ENCODE peak calls at places on chromosomes 4 and X, in nine cellular contexts. N is substantia nigra; R is endodermal cell; A is astrocyte; X is CD8-positive, alpha-beta T cell; F is GM23248; D is colonic mucosa; W is heart left ventricle; L is GM23338. P is an unnamed sample.

GRCh38 chr4:88514557-88515511 is 8.7 kb downstream of the PYURF start:
- DNase-seq in N (no peak), R (no peak), A (no peak), X (no peak), F (no peak), D (no peak), W (no peak), L (no peak), P (peak; percentile 28)

GRCh38 chrX:30751497-30751896 is 98.3 kb downstream of the GK start:
- DNase-seq in N (no peak), R (no peak), A (no peak), X (no peak), F (no peak), D (no peak), W (no peak), L (no peak), P (peak; percentile 64)

GRCh38 chrX:151019837-151020236 is 36.7 kb downstream of the HMGB3 start:
- DNase-seq in N (no peak), R (no peak), A (no peak), X (no peak), F (peak; percentile 55), D (no peak), W (no peak), L (no peak), P (peak; percentile 13)

GRCh38 chr4:172978848-172979247 is 189.8 kb upstream of the GALNT7 start:
- DNase-seq in N (no peak), R (no peak), A (no peak), X (no peak), F (no peak), D (no peak), W (no peak), L (no peak), P (no peak)

GRCh38 chr4:53804719-53805118 is 213.4 kb upstream of the LNX1 start:
- DNase-seq in N (peak; percentile 15), R (peak; percentile 76), A (no peak), X (no peak), F (peak; percentile 20), D (peak; percentile 67), W (no peak), L (peak; percentile 64), P (peak; percentile 70)

GRCh38 chrX:57977992-57978391 is 67.7 kb upstream of the ZXDA start:
- DNase-seq in N (no peak), R (no peak), A (no peak), X (no peak), F (no peak), D (no peak), W (no peak), L (no peak), P (peak; percentile 39)

GRCh38 chrX:153813161-153813560 is 17.2 kb downstream of the PDZD4 start:
- DNase-seq in N (no peak), R (no peak), A (no peak), X (no peak), F (no peak), D (no peak), W (no peak), L (no peak), P (no peak)

GRCh38 chr4:38656111-38656510 is 7.9 kb upstream of the KLF3 start:
- DNase-seq in N (no peak), R (peak; percentile 28), A (no peak), X (no peak), F (no peak), D (no peak), W (no peak), L (no peak), P (no peak)

GRCh38 chr4:13143234-13143633 is 340.9 kb downstream of the RAB28 start:
- DNase-seq in N (no peak), R (no peak), A (no peak), X (no peak), F (no peak), D (no peak), W (no peak), L (no peak), P (no peak)

GRCh38 chrX:32483534-32484136 is 727.7 kb downstream of the DMD start:
- DNase-seq in N (no peak), R (no peak), A (no peak), X (no peak), F (peak; percentile 4), D (no peak), W (no peak), L (peak; percentile 56), P (peak; percentile 23)

GRCh38 chr4:110309686-110310085 is 111.3 kb upstream of the ELOVL6 start:
- DNase-seq in N (no peak), R (no peak), A (peak; percentile 39), X (no peak), F (peak; percentile 33), D (no peak), W (no peak), L (no peak), P (no peak)

GRCh38 chr4:686371-687040 is 2.4 kb downstream of the SLC49A3 start:
- DNase-seq in N (no peak), R (no peak), A (no peak), X (no peak), F (no peak), D (no peak), W (no peak), L (no peak), P (no peak)

GRCh38 chr4:118076958-118077766 is 42.9 kb downstream of the NDST3 start:
- DNase-seq in N (no peak), R (peak; percentile 85), A (peak; percentile 2), X (no peak), F (peak; percentile 57), D (peak; percentile 22), W (no peak), L (peak; percentile 87), P (peak; percentile 46)

GRCh38 chr4:137226221-137226620 is 306.1 kb downstream of the PCDH18 start:
- DNase-seq in N (no peak), R (no peak), A (no peak), X (no peak), F (peak; percentile 18), D (no peak), W (no peak), L (no peak), P (no peak)

GRCh38 chr4:177718514-177718913 is 276.3 kb upstream of the AGA start:
- DNase-seq in N (no peak), R (no peak), A (no peak), X (no peak), F (no peak), D (no peak), W (no peak), L (no peak), P (peak; percentile 34)

GRCh38 chr4:188201851-188202250 is 62.6 kb downstream of the TRIML1 start:
- DNase-seq in N (no peak), R (no peak), A (no peak), X (no peak), F (no peak), D (no peak), W (no peak), L (no peak), P (no peak)

GRCh38 chr4:106303548-106303947 is 12.5 kb downstream of the TBCK start:
- DNase-seq in N (no peak), R (no peak), A (no peak), X (no peak), F (no peak), D (no peak), W (no peak), L (no peak), P (no peak)

GRCh38 chr4:27666943-27667342 is 806.3 kb downstream of the STIM2 start:
- DNase-seq in N (no peak), R (peak; percentile 57), A (no peak), X (no peak), F (no peak), D (no peak), W (no peak), L (peak; percentile 55), P (peak; percentile 39)

GRCh38 chr4:44869222-44869882 is 143.0 kb upstream of the GNPDA2 start:
- DNase-seq in N (no peak), R (no peak), A (no peak), X (no peak), F (peak; percentile 2), D (no peak), W (no peak), L (peak; percentile 44), P (peak; percentile 9)

GRCh38 chr4:65661469-65661868 is 8.8 kb downstream of the EPHA5 start:
- DNase-seq in N (no peak), R (peak; percentile 63), A (peak; percentile 27), X (no peak), F (no peak), D (no peak), W (no peak), L (peak; percentile 35), P (peak; percentile 71)

GRCh38 chrX:103779156-103779555 is 2.5 kb downstream of the PLP1 start:
- DNase-seq in N (no peak), R (no peak), A (peak; percentile 20), X (no peak), F (peak; percentile 29), D (no peak), W (no peak), L (no peak), P (no peak)

GRCh38 chrX:16222123-16222522 is 54.8 kb downstream of the MAGEB17 start:
- DNase-seq in N (no peak), R (no peak), A (peak; percentile 60), X (no peak), F (peak; percentile 47), D (no peak), W (no peak), L (no peak), P (peak; percentile 28)

DNA sequence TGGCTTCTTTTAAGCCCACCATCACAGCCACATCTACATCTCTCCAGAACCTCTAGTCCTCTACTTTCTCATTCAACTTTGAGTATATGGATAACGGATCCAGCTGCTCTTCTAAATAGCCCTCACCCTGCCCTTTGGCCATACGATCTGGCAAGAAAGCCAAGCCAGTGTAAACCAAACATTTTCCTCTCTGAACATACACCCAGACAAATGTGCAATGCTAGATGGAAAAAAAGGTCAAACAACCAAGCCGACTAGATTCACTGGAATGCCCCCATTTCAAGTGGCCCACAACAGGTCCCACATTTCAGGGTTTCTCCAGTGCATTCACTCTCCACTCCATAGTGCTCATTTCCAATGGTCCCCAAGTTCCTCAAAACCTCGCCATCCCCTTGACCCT is 24.0 kb downstream of the USP46 start:
- DNase-seq in N (no peak), R (no peak), A (no peak), X (no peak), F (no peak), D (no peak), W (no peak), L (no peak), P (no peak)
- H3K27ac ChIP-seq in N (no peak overlapping the region), R (no peak overlapping the region), A (no peak overlapping the region), X (no peak overlapping the region), F (no peak overlapping the region), D (no peak overlapping the region), W (no peak overlapping the region), L (no peak overlapping the region), P (no peak overlapping the region)

GRCh38 chr4:6269651-6270511 is at the start of gene WFS1:
- DNase-seq in N (peak; percentile 99), R (peak; percentile 99), A (peak; percentile 96), X (peak; percentile 96), F (peak; percentile 99), D (peak; percentile 99), W (peak; percentile 99), L (peak; percentile 98), P (peak; percentile 96)
- H3K27ac ChIP-seq in N (peak within 1 kb of the TSS; percentile 69), R (no peak within 1 kb of the TSS), A (peak within 1 kb of the TSS; percentile 62), X (peak within 1 kb of the TSS; percentile 11), F (no peak within 1 kb of the TSS), D (no peak within 1 kb of the TSS), W (peak within 1 kb of the TSS; percentile 74), L (no peak within 1 kb of the TSS), P (no peak within 1 kb of the TSS)

GRCh38 chr4:121100093-121100775 is 27.9 kb upstream of the NDNF start:
- DNase-seq in N (no peak), R (no peak), A (no peak), X (no peak), F (no peak), D (no peak), W (no peak), L (no peak), P (no peak)
- H3K27ac ChIP-seq in N (no peak overlapping the region), R (no peak overlapping the region), A (no peak overlapping the region), X (no peak overlapping the region), F (no peak overlapping the region), D (no peak overlapping the region), W (no peak overlapping the region), L (no peak overlapping the region), P (no peak overlapping the region)

GRCh38 chr4:22500831-22501714 is 14.8 kb downstream of the ADGRA3 start:
- DNase-seq in N (no peak), R (no peak), A (peak; percentile 86), X (no peak), F (peak; percentile 85), D (peak; percentile 72), W (no peak), L (no peak), P (peak; percentile 84)
- H3K27ac ChIP-seq in N (no peak overlapping the region), R (no peak overlapping the region), A (peak overlapping the region; percentile 49), X (no peak overlapping the region), F (no peak overlapping the region), D (no peak overlapping the region), W (no peak overlapping the region), L (peak overlapping the region; percentile 7), P (no peak overlapping the region)

P was measured in PC-3.